ENCODE peak calls at places on chromosomes 1 and 21, in six cellular contexts. G is iPS-NIHi11; J is astrocyte of the spinal cord; K is GM23248; L is HTR-8/SVneo; P is stimulated activated naive CD4-positive, alpha-beta T cell treated with Interleukin-2 at 50 U/mL for 16 hours. O is an unnamed sample.

GRCh38 chr1:223244366-223245103 is 101.5 kb upstream of the TLR5 start:
- DNase-seq in G (no peak), J (peak), K (peak), L (no peak), P (no peak), O (no peak)

GRCh38 chr1:53702287-53702805 is 36.6 kb downstream of the GLIS1 start:
- DNase-seq in G (no peak), J (no peak), K (no peak), L (no peak), P (no peak), O (no peak)

GRCh38 chr1:166612886-166613285 is 226.4 kb upstream of the POGK start:
- DNase-seq in G (no peak), J (no peak), K (no peak), L (no peak), P (no peak), O (no peak)

GRCh38 chr1:3632716-3633343 is 8.0 kb downstream of the TPRG1L start:
- DNase-seq in G (no peak), J (no peak), K (no peak), L (no peak), P (no peak), O (no peak)

GRCh38 chr1:197399691-197400521 is 131.9 kb downstream of the CRB1 start:
- DNase-seq in G (peak), J (peak), K (peak), L (peak), P (no peak), O (peak)

GRCh38 chr1:20353836-20354235 is 63.2 kb downstream of the VWA5B1 start:
- DNase-seq in G (no peak), J (no peak), K (no peak), L (no peak), P (no peak), O (no peak)

GRCh38 chr1:106564192-106564591 is 492.3 kb upstream of the PRMT6 start:
- DNase-seq in G (no peak), J (no peak), K (no peak), L (no peak), P (no peak), O (no peak)

GRCh38 chr1:114384922-114385321 is 126.1 kb downstream of the TRIM33 start:
- DNase-seq in G (no peak), J (no peak), K (no peak), L (no peak), P (no peak), O (no peak)

GRCh38 chr1:162755306-162755705 is 35.2 kb upstream of the HSD17B7 start:
- DNase-seq in G (no peak), J (no peak), K (peak), L (no peak), P (no peak), O (no peak)

GRCh38 chr21:45856422-45856821 is 125.1 kb upstream of the COL6A1 start:
- DNase-seq in G (no peak), J (no peak), K (no peak), L (no peak), P (no peak), O (no peak)

GRCh38 chr1:9611716-9612115 is 23.0 kb downstream of the TMEM201 start:
- DNase-seq in G (no peak), J (no peak), K (no peak), L (no peak), P (no peak), O (no peak)